ENCODE peak calls at places on chromosomes 13 and 19, in ten cellular contexts. Z is memory B cell; B is T-cell; O is foreskin keratinocyte; T is stimulated activated memory B cell treated with anti-CD40 and anti-IgM and Interleukin-4, amounts not matched to agents 10 μg/mL and 1 μg/mL and 100 μg/mL, for 72 hours; A is esophagus mucosa; H is left cardiac atrium; Y is HepG2; S is activated T-helper 17 cell treated with anti-CD3 and anti-CD28 coated beads, Interleukin-2, amount 50 U/mL, for 72 hours; N is activated T-cell treated with anti-CD3 and anti-CD28 coated beads, Interleukin-2, amount 50 U/mL, for 4 hours. Q is an unnamed sample.

GRCh38 chr13:106499905-106500304 is 35.6 kb downstream of the EFNB2 start:
- ATAC-seq in B (no peak), O (peak), Y (no peak), N (no peak), T (no peak), A (peak), Z (no peak), H (peak), S (no peak), Q (peak)

GRCh38 chr13:86974995-86975328 is 696.2 kb upstream of the SLITRK5 start:
- ATAC-seq in H (no peak), S (no peak), B (no peak), N (no peak), T (no peak), O (no peak), Y (peak), Z (no peak), A (no peak), Q (no peak)

GRCh38 chr19:35559281-35559659 is 4.2 kb downstream of the ATP4A start:
- ATAC-seq in H (no peak), A (no peak), N (no peak), T (peak), Y (no peak), O (no peak), S (no peak), B (no peak), Z (peak), Q (no peak)

GRCh38 chr13:50162567-50162966 is 147.3 kb downstream of the KCNRG start:
- ATAC-seq in A (no peak), Y (no peak), S (no peak), O (no peak), B (no peak), N (no peak), H (no peak), Z (no peak), T (no peak), Q (no peak)

GRCh38 chr13:95833713-95834112 is 156.8 kb downstream of the DNAJC3 start:
- ATAC-seq in Z (no peak), S (no peak), O (peak), Y (no peak), B (no peak), A (peak), T (no peak), H (no peak), N (no peak), Q (peak)

GRCh38 chr19:32917612-32917996 is 48.0 kb upstream of the SLC7A9 start:
- ATAC-seq in S (no peak), B (no peak), N (no peak), Y (no peak), O (no peak), T (no peak), Z (no peak), A (no peak), H (no peak), Q (no peak)

GRCh38 chr13:31908696-31909386 is 122.7 kb upstream of the FRY start:
- ATAC-seq in T (no peak), H (no peak), Y (no peak), S (no peak), A (no peak), O (no peak), N (no peak), Z (no peak), B (no peak), Q (no peak)

GRCh38 chr19:2398735-2399305 is 28.6 kb downstream of the TIMM13 start:
- ATAC-seq in T (no peak), O (no peak), A (no peak), Y (no peak), Z (no peak), B (no peak), H (no peak), S (no peak), N (no peak), Q (no peak)

GRCh38 chr13:72932250-72932649 is 126.6 kb upstream of the KLF5 start:
- ATAC-seq in S (no peak), Z (no peak), B (no peak), H (no peak), T (no peak), Y (no peak), O (no peak), A (no peak), N (no peak), Q (no peak)

GRCh38 chr19:8515317-8515716 is 1.4 kb upstream of the ZNF414 start:
- ATAC-seq in S (peak), A (no peak), Y (no peak), H (no peak), T (no peak), N (peak), O (no peak), Z (no peak), B (peak), Q (no peak)

GRCh38 chr13:23505007-23505406 is 65.2 kb upstream of the TNFRSF19 start:
- ATAC-seq in H (no peak), A (no peak), T (no peak), Y (no peak), Z (no peak), N (no peak), O (peak), S (no peak), B (no peak), Q (peak)

GRCh38 chr13:31731923-31732322 is 7.4 kb upstream of the RXFP2 start:
- ATAC-seq in Y (no peak), A (no peak), H (no peak), Z (no peak), N (no peak), S (no peak), B (no peak), T (no peak), O (no peak), Q (no peak)

GRCh38 chr13:101408154-101408553 is 8.2 kb downstream of the NALCN start:
- ATAC-seq in Y (no peak), S (no peak), Z (no peak), N (no peak), H (no peak), T (no peak), A (no peak), O (no peak), B (no peak), Q (peak)

GRCh38 chr19:46660601-46661019 is 372 bp downstream of the DACT3 start:
- ATAC-seq in O (peak), H (no peak), S (no peak), Y (no peak), B (no peak), T (no peak), N (no peak), A (peak), Z (peak), Q (no peak)

GRCh38 chr13:80145291-80145690 is 195.6 kb downstream of the SPRY2 start:
- ATAC-seq in T (no peak), Y (no peak), O (no peak), H (peak), Z (no peak), N (no peak), A (no peak), B (no peak), S (no peak), Q (no peak)

GRCh38 chr19:38701455-38702063 is 42.7 kb downstream of the CAPN12 start:
- ATAC-seq in O (no peak), H (no peak), Y (peak), A (no peak), T (no peak), S (no peak), N (no peak), Z (no peak), B (no peak), Q (no peak)

GRCh38 chr19:55178781-55179569 is 1.1 kb downstream of the SYT5 start:
- ATAC-seq in Z (peak), O (peak), S (peak), T (peak), B (peak), A (peak), H (peak), Y (peak), N (peak), Q (peak)

GRCh38 chr13:19818223-19818842 is 35.6 kb upstream of the PSPC1 start:
- ATAC-seq in A (peak), H (peak), O (peak), T (no peak), N (no peak), Z (peak), Y (peak), B (no peak), S (peak), Q (peak)

GRCh38 chr19:17113127-17113785 is 37.7 kb downstream of the MYO9B start:
- ATAC-seq in A (no peak), O (no peak), N (no peak), Z (no peak), Y (no peak), T (no peak), H (no peak), S (no peak), B (no peak), Q (no peak)

GRCh38 chr13:80574113-80574512 is 233.2 kb upstream of the SPRY2 start:
- ATAC-seq in H (no peak), Z (no peak), T (no peak), B (no peak), A (no peak), N (no peak), S (no peak), Y (no peak), O (no peak), Q (no peak)

GRCh38 chr13:48505597-48506091 is 27.2 kb downstream of the RCBTB2 start:
- ATAC-seq in S (peak), T (peak), B (peak), Z (peak), O (no peak), Y (no peak), N (peak), A (no peak), H (peak), Q (no peak)

GRCh38 chr13:41327994-41328778 is 17.1 kb downstream of the NAA16 start:
- ATAC-seq in H (no peak), A (no peak), Y (no peak), O (no peak), Z (no peak), N (no peak), B (no peak), T (no peak), S (no peak), Q (no peak)

GRCh38 chr13:112510002-112510780 is 77.8 kb downstream of the TUBGCP3 start:
- ATAC-seq in B (no peak), H (peak), S (no peak), Y (peak), O (peak), T (no peak), A (no peak), Z (no peak), N (no peak), Q (peak)

GRCh38 chr13:78609464-78610205 is 6.3 kb upstream of the POU4F1 start:
- ATAC-seq in O (peak), T (no peak), N (peak), A (peak), H (peak), Z (peak), B (no peak), Y (peak), S (no peak), Q (peak)

Q was measured in SK-N-SH treated with all-trans-retinoic acid at 6 μM for 48 hours.